ENCODE peak calls at places on chromosomes 7 and 10, in seven cellular contexts. One of them, this sample, is unnamed.

GRCh38 chr7:44473295-44473694 is 17.2 kb downstream of the NUDCD3 start:
- DNase-seq in CD4-positive, alpha-beta memory T cell: no peak
- DNase-seq in heart left ventricle: no peak
- DNase-seq in tibial artery: no peak
- DNase-seq in A549: peak; percentile 21
- DNase-seq in GM23248: peak; percentile 43
- DNase-seq in mesenchymal stem cell: peak; percentile 26
- DNase-seq in this sample: no peak

GRCh38 chr7:23244335-23244635 is 2.3 kb upstream of the GPNMB start:
- DNase-seq in A549: no peak
- DNase-seq in CD4-positive, alpha-beta memory T cell: no peak
- DNase-seq in GM23248: no peak
- DNase-seq in tibial artery: no peak
- DNase-seq in heart left ventricle: no peak
- DNase-seq in mesenchymal stem cell: no peak
- DNase-seq in this sample: no peak

GRCh38 chr7:51182767-51183166 is 133.8 kb downstream of the COBL start:
- DNase-seq in mesenchymal stem cell: no peak
- DNase-seq in GM23248: no peak
- DNase-seq in CD4-positive, alpha-beta memory T cell: no peak
- DNase-seq in heart left ventricle: no peak
- DNase-seq in tibial artery: no peak
- DNase-seq in A549: no peak
- DNase-seq in this sample: no peak

GRCh38 chr10:118452098-118452497 is 110.0 kb upstream of the FAM204A start:
- DNase-seq in heart left ventricle: no peak
- DNase-seq in GM23248: no peak
- DNase-seq in CD4-positive, alpha-beta memory T cell: no peak
- DNase-seq in tibial artery: no peak
- DNase-seq in mesenchymal stem cell: no peak
- DNase-seq in A549: no peak
- DNase-seq in this sample: no peak

GRCh38 chr10:99921948-99922347 is 87.8 kb downstream of the DNMBP start:
- DNase-seq in A549: peak; percentile 31
- DNase-seq in GM23248: peak; percentile 40
- DNase-seq in CD4-positive, alpha-beta memory T cell: no peak
- DNase-seq in heart left ventricle: no peak
- DNase-seq in tibial artery: no peak
- DNase-seq in mesenchymal stem cell: no peak
- DNase-seq in this sample: no peak

GRCh38 chr7:39720586-39720985 is 97.2 kb downstream of the RALA start:
- DNase-seq in CD4-positive, alpha-beta memory T cell: no peak
- DNase-seq in GM23248: no peak
- DNase-seq in mesenchymal stem cell: no peak
- DNase-seq in tibial artery: no peak
- DNase-seq in A549: no peak
- DNase-seq in heart left ventricle: no peak
- DNase-seq in this sample: no peak

GRCh38 chr7:12761691-12762090 is 74.3 kb downstream of the ARL4A start:
- DNase-seq in GM23248: no peak
- DNase-seq in A549: no peak
- DNase-seq in heart left ventricle: no peak
- DNase-seq in tibial artery: no peak
- DNase-seq in mesenchymal stem cell: no peak
- DNase-seq in CD4-positive, alpha-beta memory T cell: no peak
- DNase-seq in this sample: no peak

GRCh38 chr7:101232141-101232821 is 5.3 kb downstream of the CLDN15 start:
- DNase-seq in heart left ventricle: no peak
- DNase-seq in GM23248: no peak
- DNase-seq in tibial artery: no peak
- DNase-seq in mesenchymal stem cell: no peak
- DNase-seq in A549: no peak
- DNase-seq in CD4-positive, alpha-beta memory T cell: no peak
- DNase-seq in this sample: peak; percentile 71

GRCh38 chr7:79553811-79554555 is 100.5 kb upstream of the MAGI2 start:
- DNase-seq in mesenchymal stem cell: peak; percentile 35
- DNase-seq in CD4-positive, alpha-beta memory T cell: no peak
- DNase-seq in A549: peak; percentile 29
- DNase-seq in heart left ventricle: no peak
- DNase-seq in GM23248: peak; percentile 65
- DNase-seq in tibial artery: no peak
- DNase-seq in this sample: no peak

GRCh38 chr7:39709768-39710291 is 86.5 kb downstream of the RALA start:
- DNase-seq in mesenchymal stem cell: peak; percentile 89
- DNase-seq in heart left ventricle: peak; percentile 26
- DNase-seq in tibial artery: no peak
- DNase-seq in GM23248: peak; percentile 63
- DNase-seq in A549: no peak
- DNase-seq in CD4-positive, alpha-beta memory T cell: no peak
- DNase-seq in this sample: peak; percentile 58

GRCh38 chr10:68156373-68157185 is 47.3 kb downstream of the MYPN start:
- DNase-seq in mesenchymal stem cell: peak; percentile 59
- DNase-seq in heart left ventricle: peak; percentile 61
- DNase-seq in A549: peak; percentile 77
- DNase-seq in tibial artery: no peak
- DNase-seq in GM23248: peak; percentile 84
- DNase-seq in CD4-positive, alpha-beta memory T cell: peak; percentile 55
- DNase-seq in this sample: peak; percentile 38

GRCh38 chr10:81018898-81019890 is 481.5 kb downstream of the SH2D4B start:
- DNase-seq in CD4-positive, alpha-beta memory T cell: no peak
- DNase-seq in heart left ventricle: no peak
- DNase-seq in tibial artery: no peak
- DNase-seq in GM23248: peak; percentile 55
- DNase-seq in mesenchymal stem cell: peak; percentile 75
- DNase-seq in A549: peak; percentile 70
- DNase-seq in this sample: no peak

GRCh38 chr10:33228426-33228825 is 106.0 kb downstream of the NRP1 start:
- DNase-seq in GM23248: no peak
- DNase-seq in mesenchymal stem cell: no peak
- DNase-seq in A549: no peak
- DNase-seq in heart left ventricle: no peak
- DNase-seq in CD4-positive, alpha-beta memory T cell: no peak
- DNase-seq in tibial artery: no peak
- DNase-seq in this sample: no peak
- H3K27ac ChIP-seq in GM23248: no peak overlapping the region
- H3K27ac ChIP-seq in mesenchymal stem cell: no peak overlapping the region
- H3K27ac ChIP-seq in A549: no peak overlapping the region
- H3K27ac ChIP-seq in heart left ventricle: peak overlapping the region; percentile 68
- H3K27ac ChIP-seq in CD4-positive, alpha-beta memory T cell: no peak overlapping the region
- H3K27ac ChIP-seq in tibial artery: no peak overlapping the region
- H3K27ac ChIP-seq in this sample: no peak overlapping the region

GRCh38 chr10:70162157-70162891 is 8.0 kb downstream of the SAR1A start:
- DNase-seq in tibial artery: no peak
- DNase-seq in mesenchymal stem cell: peak; percentile 28
- DNase-seq in GM23248: peak; percentile 24
- DNase-seq in A549: no peak
- DNase-seq in CD4-positive, alpha-beta memory T cell: no peak
- DNase-seq in heart left ventricle: no peak
- DNase-seq in this sample: no peak
- H3K27ac ChIP-seq in tibial artery: no peak overlapping the region
- H3K27ac ChIP-seq in mesenchymal stem cell: no peak overlapping the region
- H3K27ac ChIP-seq in GM23248: no peak overlapping the region
- H3K27ac ChIP-seq in A549: no peak overlapping the region
- H3K27ac ChIP-seq in CD4-positive, alpha-beta memory T cell: peak overlapping the region; percentile 29
- H3K27ac ChIP-seq in heart left ventricle: no peak overlapping the region
- H3K27ac ChIP-seq in this sample: no peak overlapping the region

GRCh38 chr7:41149576-41149975 is 553.3 kb downstream of the INHBA start:
- DNase-seq in heart left ventricle: no peak
- DNase-seq in mesenchymal stem cell: no peak
- DNase-seq in tibial artery: peak; percentile 65
- DNase-seq in A549: no peak
- DNase-seq in CD4-positive, alpha-beta memory T cell: no peak
- DNase-seq in GM23248: no peak
- DNase-seq in this sample: peak; percentile 74

GRCh38 chr7:41146423-41146822 is 556.5 kb downstream of the INHBA start:
- DNase-seq in tibial artery: no peak
- DNase-seq in CD4-positive, alpha-beta memory T cell: no peak
- DNase-seq in GM23248: no peak
- DNase-seq in heart left ventricle: no peak
- DNase-seq in mesenchymal stem cell: no peak
- DNase-seq in A549: no peak
- DNase-seq in this sample: no peak

GRCh38 chr7:41145656-41146055 is 557.2 kb downstream of the INHBA start:
- DNase-seq in heart left ventricle: no peak
- DNase-seq in A549: no peak
- DNase-seq in tibial artery: no peak
- DNase-seq in mesenchymal stem cell: no peak
- DNase-seq in CD4-positive, alpha-beta memory T cell: no peak
- DNase-seq in GM23248: no peak
- DNase-seq in this sample: no peak

GRCh38 chr7:41147651-41148360 is 555.1 kb downstream of the INHBA start:
- DNase-seq in GM23248: peak; percentile 42
- DNase-seq in CD4-positive, alpha-beta memory T cell: no peak
- DNase-seq in mesenchymal stem cell: no peak
- DNase-seq in tibial artery: no peak
- DNase-seq in heart left ventricle: no peak
- DNase-seq in A549: no peak
- DNase-seq in this sample: no peak

DNA sequence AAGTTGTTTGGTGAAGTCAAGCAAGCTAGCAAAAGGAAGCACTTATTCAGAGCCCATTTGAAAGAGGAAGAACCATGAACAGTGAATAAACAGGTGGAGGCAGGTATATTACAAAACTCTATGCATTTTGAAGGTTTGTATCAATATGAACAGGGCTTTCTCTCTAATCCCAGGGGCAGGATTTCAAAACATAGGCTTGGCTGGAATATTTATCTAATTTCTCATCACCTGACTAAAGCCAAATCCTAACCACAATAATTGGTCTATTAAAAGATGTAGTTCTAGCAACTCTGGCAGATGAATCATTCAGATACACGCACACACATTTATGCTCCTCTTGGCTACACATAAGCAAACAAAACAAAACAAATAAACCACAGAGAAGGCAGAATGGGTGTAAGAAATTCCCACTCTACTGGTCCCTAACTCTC is 554.4 kb downstream of the INHBA start:
- DNase-seq in tibial artery: no peak
- DNase-seq in GM23248: peak; percentile 93
- DNase-seq in A549: peak; percentile 32
- DNase-seq in CD4-positive, alpha-beta memory T cell: no peak
- DNase-seq in heart left ventricle: no peak
- DNase-seq in mesenchymal stem cell: peak; percentile 83
- DNase-seq in this sample: no peak
- H3K27ac ChIP-seq in tibial artery: no peak overlapping the region
- H3K27ac ChIP-seq in GM23248: peak overlapping the region; percentile 57
- H3K27ac ChIP-seq in A549: no peak overlapping the region
- H3K27ac ChIP-seq in CD4-positive, alpha-beta memory T cell: no peak overlapping the region
- H3K27ac ChIP-seq in heart left ventricle: no peak overlapping the region
- H3K27ac ChIP-seq in mesenchymal stem cell: no peak overlapping the region
- H3K27ac ChIP-seq in this sample: no peak overlapping the region

GRCh38 chr10:85920311-85920710 is 446.3 kb downstream of the GRID1 start:
- DNase-seq in GM23248: no peak
- DNase-seq in A549: no peak
- DNase-seq in heart left ventricle: no peak
- DNase-seq in tibial artery: no peak
- DNase-seq in mesenchymal stem cell: no peak
- DNase-seq in CD4-positive, alpha-beta memory T cell: no peak
- DNase-seq in this sample: no peak
- H3K27ac ChIP-seq in GM23248: no peak overlapping the region
- H3K27ac ChIP-seq in A549: no peak overlapping the region
- H3K27ac ChIP-seq in heart left ventricle: no peak overlapping the region
- H3K27ac ChIP-seq in tibial artery: no peak overlapping the region
- H3K27ac ChIP-seq in mesenchymal stem cell: no peak overlapping the region
- H3K27ac ChIP-seq in CD4-positive, alpha-beta memory T cell: no peak overlapping the region
- H3K27ac ChIP-seq in this sample: no peak overlapping the region